ENCODE peak calls at places on chromosomes 12 and 14, in nine cellular contexts. G, J, B, R, E, N, F, Q and D are unnamed samples.

GRCh38 chr12:93947486-93947885 is 200.9 kb upstream of the PLXNC1 start:
- DNase-seq in E (no peak), J (no peak), Q (no peak), R (no peak), N (no peak), F (no peak), G (no peak), B (no peak), D (no peak)

GRCh38 chr14:65958664-65959562 is 527.3 kb upstream of the CCDC196 start:
- DNase-seq in G (peak), F (peak), Q (no peak), J (no peak), R (peak), B (no peak), E (peak), N (no peak), D (no peak)

GRCh38 chr12:107393043-107393725 is 292.4 kb upstream of the PWP1 start:
- DNase-seq in R (no peak), G (no peak), B (no peak), F (no peak), Q (no peak), E (no peak), N (no peak), J (no peak), D (no peak)

GRCh38 chr12:75635606-75636444 is 124.4 kb upstream of the KRR1 start:
- DNase-seq in G (no peak), F (no peak), B (no peak), N (no peak), Q (no peak), J (no peak), R (peak), E (peak), D (peak)

GRCh38 chr12:99043319-99043914 is 398.3 kb downstream of the APAF1 start:
- DNase-seq in G (peak), B (peak), E (peak), F (peak), R (peak), N (peak), J (peak), Q (peak), D (peak)

GRCh38 chr14:57268161-57269067 is at the start of the genes AP5M1 and EXOC5:
- DNase-seq in J (peak), N (peak), E (peak), B (peak), R (peak), G (peak), F (peak), Q (peak), D (peak)

GRCh38 chr14:69996197-69996596 is 117.0 kb downstream of the SMOC1 start:
- DNase-seq in N (no peak), J (no peak), G (no peak), E (no peak), F (no peak), B (no peak), Q (no peak), R (no peak), D (peak)

GRCh38 chr12:113232787-113233585 is 11.7 kb downstream of the TPCN1 start:
- DNase-seq in J (peak), F (peak), R (no peak), G (peak), Q (peak), B (peak), N (no peak), E (no peak), D (no peak)

GRCh38 chr14:56055521-56055920 is 62.7 kb upstream of the PELI2 start:
- DNase-seq in B (no peak), E (no peak), F (no peak), G (no peak), N (no peak), R (no peak), Q (no peak), J (no peak), D (no peak)

GRCh38 chr12:78060186-78060585 is 229.5 kb downstream of the NAV3 start:
- DNase-seq in E (no peak), Q (no peak), B (no peak), N (no peak), R (no peak), G (no peak), F (no peak), J (no peak), D (peak)

GRCh38 chr12:49953961-49954835 is 3.7 kb downstream of the AQP2 start:
- DNase-seq in R (no peak), Q (peak), E (no peak), G (no peak), J (no peak), B (no peak), N (no peak), F (no peak), D (no peak)